ENCODE peak calls at places on chromosomes 3 and 15, in seven cellular contexts. I, V, K, N, O, S and Q are unnamed samples.

GRCh38 chr3:146524961-146525360 is 19.4 kb downstream of the PLSCR1 start:
- DNase-seq in I (no peak), V (no peak), K (no peak), N (no peak), O (peak; percentile 41), S (no peak), Q (no peak)

GRCh38 chr3:56926513-56927282 is 124.9 kb upstream of the ARHGEF3 start:
- DNase-seq in I (no peak), V (no peak), K (peak; percentile 74), N (peak; percentile 31), O (peak; percentile 45), S (no peak), Q (peak; percentile 60)

GRCh38 chr3:126317029-126317996 is 39.9 kb downstream of the KLF15 start:
- DNase-seq in I (no peak), V (no peak), K (no peak), N (no peak), O (no peak), S (no peak), Q (no peak)

GRCh38 chr15:38669160-38669505 is 104.5 kb upstream of the RASGRP1 start:
- DNase-seq in I (no peak), V (no peak), K (no peak), N (no peak), O (no peak), S (no peak), Q (no peak)

GRCh38 chr15:52780172-52780980 is 9.8 kb downstream of the ONECUT1 start:
- DNase-seq in I (peak; percentile 70), V (peak; percentile 8), K (peak; percentile 68), N (peak; percentile 41), O (peak; percentile 33), S (peak; percentile 8), Q (peak; percentile 52)

GRCh38 chr3:41002104-41002503 is 197.2 kb upstream of the CTNNB1 start:
- DNase-seq in I (no peak), V (no peak), K (no peak), N (no peak), O (no peak), S (no peak), Q (no peak)

GRCh38 chr3:45507820-45508317 is 86.7 kb upstream of the LIMD1 start:
- DNase-seq in I (no peak), V (no peak), K (peak; percentile 67), N (peak; percentile 87), O (peak; percentile 29), S (no peak), Q (peak; percentile 87)

GRCh38 chr3:186207515-186207914 is 98.6 kb upstream of the ETV5 start:
- DNase-seq in I (no peak), V (no peak), K (no peak), N (no peak), O (no peak), S (no peak), Q (no peak)

GRCh38 chr3:18656866-18657265 is 231.7 kb upstream of the SATB1 start:
- DNase-seq in I (no peak), V (no peak), K (no peak), N (no peak), O (no peak), S (no peak), Q (no peak)

GRCh38 chr15:87736921-87737389 is 519.6 kb downstream of the NTRK3 start:
- DNase-seq in I (no peak), V (no peak), K (no peak), N (peak; percentile 22), O (no peak), S (no peak), Q (no peak)

GRCh38 chr3:116770815-116771450 is 61.4 kb downstream of the TUSC7 start:
- DNase-seq in I (peak; percentile 51), V (peak; percentile 53), K (peak; percentile 84), N (peak; percentile 80), O (peak; percentile 17), S (peak; percentile 86), Q (peak; percentile 78)

GRCh38 chr3:66816110-66816761 is 181.9 kb upstream of the KBTBD8 start:
- DNase-seq in I (no peak), V (no peak), K (peak; percentile 75), N (peak; percentile 83), O (peak; percentile 47), S (peak; percentile 3), Q (peak; percentile 68)

GRCh38 chr3:9901967-9902366 is 681 bp upstream of the IL17RE start:
- DNase-seq in I (peak; percentile 48), V (no peak), K (no peak), N (no peak), O (no peak), S (no peak), Q (no peak)

GRCh38 chr3:76965122-76965725 is 74.7 kb upstream of the ROBO2 start:
- DNase-seq in I (no peak), V (no peak), K (no peak), N (peak; percentile 18), O (no peak), S (no peak), Q (peak; percentile 34)

GRCh38 chr3:71600646-71601288 is 17.2 kb upstream of the FOXP1 start:
- DNase-seq in I (no peak), V (no peak), K (peak; percentile 2), N (no peak), O (no peak), S (no peak), Q (no peak)

GRCh38 chr3:151404316-151404715 is 19.8 kb upstream of the P2RY12 start:
- DNase-seq in I (no peak), V (no peak), K (peak; percentile 31), N (peak; percentile 72), O (no peak), S (no peak), Q (peak; percentile 50)

GRCh38 chr3:129855454-129856419 is 37.8 kb downstream of the TMCC1 start:
- DNase-seq in I (no peak), V (no peak), K (peak; percentile 88), N (peak; percentile 68), O (peak; percentile 35), S (no peak), Q (peak; percentile 66)

GRCh38 chr3:126982125-126982521 is 792 bp upstream of the PLXNA1 start:
- DNase-seq in I (peak; percentile 72), V (no peak), K (peak; percentile 45), N (peak; percentile 27), O (no peak), S (no peak), Q (peak; percentile 51)

GRCh38 chr3:105906834-105907233 is 38.0 kb upstream of the CBLB start:
- DNase-seq in I (no peak), V (no peak), K (peak; percentile 98), N (peak; percentile 86), O (no peak), S (no peak), Q (peak; percentile 71)

GRCh38 chr15:92914768-92915221 is 14.7 kb downstream of the CHD2 start:
- DNase-seq in I (no peak), V (no peak), K (peak; percentile 44), N (no peak), O (no peak), S (no peak), Q (peak; percentile 49)

GRCh38 chr3:78701537-78701936 is 1066.3 kb downstream of the ROBO1 start:
- DNase-seq in I (no peak), V (no peak), K (no peak), N (no peak), O (no peak), S (no peak), Q (no peak)

GRCh38 chr3:16849240-16849639 is 35.5 kb upstream of the PLCL2 start:
- DNase-seq in I (peak; percentile 70), V (no peak), K (peak; percentile 46), N (peak; percentile 2), O (no peak), S (peak; percentile 78), Q (peak; percentile 67)

GRCh38 chr15:68617001-68617400 is 38.2 kb downstream of the CORO2B start:
- DNase-seq in I (no peak), V (peak; percentile 35), K (peak; percentile 43), N (peak; percentile 59), O (no peak), S (no peak), Q (no peak)

GRCh38 chr15:36313881-36314280 is 265.5 kb upstream of the CDIN1 start:
- DNase-seq in I (no peak), V (no peak), K (no peak), N (no peak), O (no peak), S (no peak), Q (peak; percentile 51)